ENCODE peak calls at places on chromosomes 1 and 21, in eight cellular contexts. I is AG09309; B is M059J; H is CD8-positive, alpha-beta memory T cell; R is psoas muscle; X is stimulated activated CD4-positive, alpha-beta T cell treated with anti-CD3 and anti-CD28 coated beads, TNF-alpha, amount 100 ng/mL, for 24 hours; P is PC-3; Q is left cardiac atrium. U is an unnamed sample.

GRCh38 chr1:21734526-21734925 is 48.4 kb downstream of the USP48 start:
- DNase-seq in I (no peak), B (peak; percentile 6), H (no peak), R (no peak), X (no peak), P (peak; percentile 4), Q (no peak), U (no peak)

GRCh38 chr1:171081220-171081993 is 9.3 kb upstream of the FMO3 start:
- DNase-seq in I (peak; percentile 33), B (peak; percentile 14), H (no peak), R (no peak), X (no peak), P (peak; percentile 62), Q (no peak), U (no peak)

GRCh38 chr1:36085126-36085525 is 1.2 kb downstream of the TEKT2 start:
- DNase-seq in I (no peak), B (no peak), H (no peak), R (no peak), X (no peak), P (no peak), Q (no peak), U (no peak)

GRCh38 chr1:149844650-149845255 is 54.6 kb upstream of the BOLA1 start:
- DNase-seq in I (no peak), B (peak; percentile 1), H (no peak), R (no peak), X (no peak), P (peak; percentile 1), Q (no peak), U (no peak)

GRCh38 chr21:43375827-43376795 is 50.8 kb downstream of the SIK1 start:
- DNase-seq in I (no peak), B (no peak), H (no peak), R (peak; percentile 47), X (no peak), P (no peak), Q (peak; percentile 14), U (no peak)

GRCh38 chr1:90198616-90199015 is 203.7 kb downstream of the ZNF326 start:
- DNase-seq in I (no peak), B (no peak), H (no peak), R (no peak), X (no peak), P (no peak), Q (no peak), U (no peak)

GRCh38 chr1:167661527-167662436 is 31.8 kb downstream of the RCSD1 start:
- DNase-seq in I (peak; percentile 89), B (peak; percentile 95), H (no peak), R (no peak), X (no peak), P (peak; percentile 98), Q (no peak), U (no peak)

GRCh38 chr1:150484431-150484830 is 2.8 kb upstream of the TARS2 start:
- DNase-seq in I (no peak), B (peak; percentile 43), H (no peak), R (no peak), X (no peak), P (peak; percentile 25), Q (no peak), U (no peak)

GRCh38 chr21:38327984-38328383 is 71.2 kb downstream of the KCNJ15 start:
- DNase-seq in I (no peak), B (peak; percentile 55), H (no peak), R (no peak), X (no peak), P (no peak), Q (no peak), U (no peak)

GRCh38 chr1:183139281-183139942 is 46.7 kb upstream of the LAMC2 start:
- DNase-seq in I (no peak), B (peak; percentile 57), H (no peak), R (no peak), X (no peak), P (peak; percentile 85), Q (no peak), U (no peak)

GRCh38 chr1:203744008-203744972 is 20.7 kb upstream of the LAX1 start:
- DNase-seq in I (no peak), B (peak; percentile 9), H (peak; percentile 34), R (peak; percentile 77), X (no peak), P (no peak), Q (peak; percentile 55), U (no peak)

GRCh38 chr1:154583691-154584212 is 16.2 kb downstream of the CHRNB2 start:
- DNase-seq in I (no peak), B (no peak), H (no peak), R (no peak), X (no peak), P (no peak), Q (no peak), U (no peak)